ENCODE peak calls at places on chromosome 16, in four cellular contexts. N, X, J and M are unnamed samples.
A peak's percentile ranks its signal among the peaks of the same experiment; 100 is the strongest.

GRCh38 chr16:1832831-1833454 is 5.9 kb downstream of the FAHD1 start:
- DNase-seq in J (no peak), N (no peak), X (no peak), M (no peak)

GRCh38 chr16:79049040-79049439 is 551.5 kb downstream of the MAF start:
- DNase-seq in X (no peak), N (no peak), J (no peak), M (no peak)

GRCh38 chr16:86387461-86388440 is 122.6 kb upstream of the FOXF1 start:
- DNase-seq in X (no peak), N (no peak), J (peak; percentile 82), M (no peak)

GRCh38 chr16:56121156-56121500 is 70.2 kb upstream of the GNAO1 start:
- DNase-seq in J (no peak), N (no peak), X (no peak), M (no peak)

GRCh38 chr16:85479972-85480726 is 133.0 kb upstream of the GSE1 start:
- DNase-seq in N (no peak), X (no peak), J (no peak), M (peak; percentile 87)

GRCh38 chr16:64830653-64831052 is 291.2 kb downstream of the CDH11 start:
- DNase-seq in J (no peak), N (no peak), X (no peak), M (no peak)

GRCh38 chr16:27628216-27628945 is 78.4 kb downstream of the KATNIP start:
- DNase-seq in N (no peak), J (no peak), X (no peak), M (no peak)

GRCh38 chr16:81105946-81106345 is 9.8 kb upstream of the GCSH start:
- DNase-seq in J (no peak), N (no peak), X (no peak), M (no peak)

GRCh38 chr16:82899731-82900454 is 273.1 kb downstream of the CDH13 start:
- DNase-seq in N (no peak), J (no peak), X (no peak), M (no peak)

GRCh38 chr16:17304124-17304813 is 166.5 kb downstream of the XYLT1 start:
- DNase-seq in N (no peak), X (no peak), J (peak; percentile 70), M (no peak)

GRCh38 chr16:17166095-17166494 is 304.7 kb downstream of the XYLT1 start:
- DNase-seq in N (no peak), X (no peak), J (no peak), M (no peak)

GRCh38 chr16:22763655-22764054 is 50.3 kb upstream of the HS3ST2 start:
- DNase-seq in N (no peak), J (no peak), X (no peak), M (no peak)